ENCODE peak calls at places on chromosomes 3 and 15, in five cellular contexts. N, A, F, Z and U are unnamed samples.

GRCh38 chr15:98676586-98677270 is 28.4 kb downstream of the IGF1R start:
- DNase-seq in Z (no peak), F (no peak), N (no peak), A (no peak), U (no peak)

GRCh38 chr3:66452247-66453040 is 48.4 kb downstream of the LRIG1 start:
- DNase-seq in F (no peak), N (no peak), A (no peak), Z (peak; percentile 39), U (peak; percentile 43)

GRCh38 chr3:150370982-150371381 is 37.1 kb upstream of the TSC22D2 start:
- DNase-seq in Z (no peak), F (no peak), N (no peak), A (no peak), U (no peak)

GRCh38 chr3:187264946-187265345 is 26.6 kb downstream of the MASP1 start:
- DNase-seq in N (no peak), F (no peak), Z (no peak), A (no peak), U (no peak)

GRCh38 chr15:44545934-44546802 is 9.2 kb downstream of the EIF3J start:
- DNase-seq in F (no peak), Z (no peak), A (no peak), N (peak; percentile 32), U (no peak)

GRCh38 chr3:194083253-194084224 is 52.4 kb upstream of the HES1 start:
- DNase-seq in F (no peak), A (no peak), Z (no peak), N (no peak), U (no peak)

GRCh38 chr3:17874630-17875029 is 132.2 kb upstream of the TBC1D5 start:
- DNase-seq in A (no peak), N (no peak), F (no peak), Z (no peak), U (no peak)

GRCh38 chr3:184783309-184783708 is 28.7 kb upstream of the VPS8 start:
- DNase-seq in A (no peak), F (no peak), N (no peak), Z (no peak), U (no peak)

GRCh38 chr3:143002727-143003126 is 1.4 kb downstream of the U2SURP start:
- DNase-seq in A (no peak), Z (no peak), N (no peak), F (no peak), U (no peak)

GRCh38 chr3:71138410-71138809 is 445.1 kb downstream of the FOXP1 start:
- DNase-seq in Z (no peak), A (no peak), F (no peak), N (no peak), U (no peak)

GRCh38 chr15:79978694-79979519 is 7.9 kb upstream of the BCL2A1 start:
- DNase-seq in F (no peak), Z (peak; percentile 55), N (no peak), A (no peak), U (no peak)

GRCh38 chr3:107988464-107989156 is 102.2 kb downstream of the CD47 start:
- DNase-seq in A (no peak), F (no peak), N (no peak), Z (peak; percentile 43), U (no peak)

GRCh38 chr3:71150293-71150954 is 433.1 kb downstream of the FOXP1 start:
- DNase-seq in F (no peak), A (no peak), N (no peak), Z (no peak), U (peak; percentile 80)